ENCODE peak calls at places on chromosomes 1 and 21, in seven cellular contexts. One of them, this sample, is unnamed.

GRCh38 chr1:12063141-12064072 is at the start of gene TNFRSF8:
- DNase-seq in stimulated activated CD8-positive, alpha-beta memory T cell treated with anti-CD3 and anti-CD28 coated beads, Interleukin-2, amount 100 ng/mL, for 48 hours: no peak
- DNase-seq in activated CD4-positive, alpha-beta T cell treated with anti-CD3 and anti-CD28 coated beads for 36 hours: peak; percentile 77
- DNase-seq in MG63: no peak
- DNase-seq in stimulated activated CD4-positive, alpha-beta T cell treated with anti-CD3 and anti-CD28 coated beads, Interleukin-12 subunit alpha, Interleukin-12 subunit beta, amount 100 ng/mL, for 4 hours: peak; percentile 44
- DNase-seq in fibroblast of pulmonary artery: peak; percentile 31
- DNase-seq in Calu3: no peak
- DNase-seq in this sample: no peak

GRCh38 chr1:204080163-204080903 is 7.4 kb downstream of the SOX13 start:
- DNase-seq in stimulated activated CD8-positive, alpha-beta memory T cell treated with anti-CD3 and anti-CD28 coated beads, Interleukin-2, amount 100 ng/mL, for 48 hours: no peak
- DNase-seq in activated CD4-positive, alpha-beta T cell treated with anti-CD3 and anti-CD28 coated beads for 36 hours: no peak
- DNase-seq in MG63: peak; percentile 89
- DNase-seq in stimulated activated CD4-positive, alpha-beta T cell treated with anti-CD3 and anti-CD28 coated beads, Interleukin-12 subunit alpha, Interleukin-12 subunit beta, amount 100 ng/mL, for 4 hours: no peak
- DNase-seq in fibroblast of pulmonary artery: peak; percentile 90
- DNase-seq in Calu3: peak; percentile 94
- DNase-seq in this sample: no peak

GRCh38 chr1:93600663-93601062 is 81.0 kb downstream of the BCAR3 start:
- DNase-seq in stimulated activated CD8-positive, alpha-beta memory T cell treated with anti-CD3 and anti-CD28 coated beads, Interleukin-2, amount 100 ng/mL, for 48 hours: no peak
- DNase-seq in activated CD4-positive, alpha-beta T cell treated with anti-CD3 and anti-CD28 coated beads for 36 hours: no peak
- DNase-seq in MG63: no peak
- DNase-seq in stimulated activated CD4-positive, alpha-beta T cell treated with anti-CD3 and anti-CD28 coated beads, Interleukin-12 subunit alpha, Interleukin-12 subunit beta, amount 100 ng/mL, for 4 hours: no peak
- DNase-seq in fibroblast of pulmonary artery: no peak
- DNase-seq in Calu3: no peak
- DNase-seq in this sample: no peak

GRCh38 chr1:38005195-38006007 is at the start of gene FHL3:
- DNase-seq in stimulated activated CD8-positive, alpha-beta memory T cell treated with anti-CD3 and anti-CD28 coated beads, Interleukin-2, amount 100 ng/mL, for 48 hours: no peak
- DNase-seq in activated CD4-positive, alpha-beta T cell treated with anti-CD3 and anti-CD28 coated beads for 36 hours: peak; percentile 69
- DNase-seq in MG63: peak; percentile 76
- DNase-seq in stimulated activated CD4-positive, alpha-beta T cell treated with anti-CD3 and anti-CD28 coated beads, Interleukin-12 subunit alpha, Interleukin-12 subunit beta, amount 100 ng/mL, for 4 hours: peak; percentile 59
- DNase-seq in fibroblast of pulmonary artery: peak; percentile 67
- DNase-seq in Calu3: peak; percentile 68
- DNase-seq in this sample: peak; percentile 48

GRCh38 chr1:237309595-237310118 is 267.7 kb downstream of the RYR2 start:
- DNase-seq in stimulated activated CD8-positive, alpha-beta memory T cell treated with anti-CD3 and anti-CD28 coated beads, Interleukin-2, amount 100 ng/mL, for 48 hours: no peak
- DNase-seq in activated CD4-positive, alpha-beta T cell treated with anti-CD3 and anti-CD28 coated beads for 36 hours: no peak
- DNase-seq in MG63: no peak
- DNase-seq in stimulated activated CD4-positive, alpha-beta T cell treated with anti-CD3 and anti-CD28 coated beads, Interleukin-12 subunit alpha, Interleukin-12 subunit beta, amount 100 ng/mL, for 4 hours: no peak
- DNase-seq in fibroblast of pulmonary artery: no peak
- DNase-seq in Calu3: no peak
- DNase-seq in this sample: no peak

GRCh38 chr1:229582011-229582694 is 23.6 kb upstream of the ABCB10 start:
- DNase-seq in stimulated activated CD8-positive, alpha-beta memory T cell treated with anti-CD3 and anti-CD28 coated beads, Interleukin-2, amount 100 ng/mL, for 48 hours: no peak
- DNase-seq in activated CD4-positive, alpha-beta T cell treated with anti-CD3 and anti-CD28 coated beads for 36 hours: no peak
- DNase-seq in MG63: no peak
- DNase-seq in stimulated activated CD4-positive, alpha-beta T cell treated with anti-CD3 and anti-CD28 coated beads, Interleukin-12 subunit alpha, Interleukin-12 subunit beta, amount 100 ng/mL, for 4 hours: no peak
- DNase-seq in fibroblast of pulmonary artery: peak; percentile 28
- DNase-seq in Calu3: no peak
- DNase-seq in this sample: no peak

GRCh38 chr21:20272791-20273362 is 725.3 kb upstream of the NCAM2 start:
- DNase-seq in stimulated activated CD8-positive, alpha-beta memory T cell treated with anti-CD3 and anti-CD28 coated beads, Interleukin-2, amount 100 ng/mL, for 48 hours: no peak
- DNase-seq in activated CD4-positive, alpha-beta T cell treated with anti-CD3 and anti-CD28 coated beads for 36 hours: no peak
- DNase-seq in MG63: no peak
- DNase-seq in stimulated activated CD4-positive, alpha-beta T cell treated with anti-CD3 and anti-CD28 coated beads, Interleukin-12 subunit alpha, Interleukin-12 subunit beta, amount 100 ng/mL, for 4 hours: no peak
- DNase-seq in fibroblast of pulmonary artery: no peak
- DNase-seq in Calu3: no peak
- DNase-seq in this sample: no peak

GRCh38 chr1:162699366-162699765 is 67.1 kb downstream of the DDR2 start:
- DNase-seq in stimulated activated CD8-positive, alpha-beta memory T cell treated with anti-CD3 and anti-CD28 coated beads, Interleukin-2, amount 100 ng/mL, for 48 hours: no peak
- DNase-seq in activated CD4-positive, alpha-beta T cell treated with anti-CD3 and anti-CD28 coated beads for 36 hours: no peak
- DNase-seq in MG63: no peak
- DNase-seq in stimulated activated CD4-positive, alpha-beta T cell treated with anti-CD3 and anti-CD28 coated beads, Interleukin-12 subunit alpha, Interleukin-12 subunit beta, amount 100 ng/mL, for 4 hours: no peak
- DNase-seq in fibroblast of pulmonary artery: no peak
- DNase-seq in Calu3: no peak
- DNase-seq in this sample: no peak

GRCh38 chr1:103220503-103221095 is 112.3 kb upstream of the COL11A1 start:
- DNase-seq in stimulated activated CD8-positive, alpha-beta memory T cell treated with anti-CD3 and anti-CD28 coated beads, Interleukin-2, amount 100 ng/mL, for 48 hours: no peak
- DNase-seq in activated CD4-positive, alpha-beta T cell treated with anti-CD3 and anti-CD28 coated beads for 36 hours: no peak
- DNase-seq in MG63: no peak
- DNase-seq in stimulated activated CD4-positive, alpha-beta T cell treated with anti-CD3 and anti-CD28 coated beads, Interleukin-12 subunit alpha, Interleukin-12 subunit beta, amount 100 ng/mL, for 4 hours: no peak
- DNase-seq in fibroblast of pulmonary artery: peak; percentile 42
- DNase-seq in Calu3: no peak
- DNase-seq in this sample: no peak

GRCh38 chr1:6592865-6593593 is 9.6 kb downstream of the KLHL21 start:
- DNase-seq in stimulated activated CD8-positive, alpha-beta memory T cell treated with anti-CD3 and anti-CD28 coated beads, Interleukin-2, amount 100 ng/mL, for 48 hours: no peak
- DNase-seq in activated CD4-positive, alpha-beta T cell treated with anti-CD3 and anti-CD28 coated beads for 36 hours: no peak
- DNase-seq in MG63: no peak
- DNase-seq in stimulated activated CD4-positive, alpha-beta T cell treated with anti-CD3 and anti-CD28 coated beads, Interleukin-12 subunit alpha, Interleukin-12 subunit beta, amount 100 ng/mL, for 4 hours: no peak
- DNase-seq in fibroblast of pulmonary artery: no peak
- DNase-seq in Calu3: no peak
- DNase-seq in this sample: no peak

GRCh38 chr1:43058545-43059360 is 100.1 kb upstream of the SLC2A1 start:
- DNase-seq in stimulated activated CD8-positive, alpha-beta memory T cell treated with anti-CD3 and anti-CD28 coated beads, Interleukin-2, amount 100 ng/mL, for 48 hours: no peak
- DNase-seq in activated CD4-positive, alpha-beta T cell treated with anti-CD3 and anti-CD28 coated beads for 36 hours: peak; percentile 70
- DNase-seq in MG63: peak; percentile 46
- DNase-seq in stimulated activated CD4-positive, alpha-beta T cell treated with anti-CD3 and anti-CD28 coated beads, Interleukin-12 subunit alpha, Interleukin-12 subunit beta, amount 100 ng/mL, for 4 hours: no peak
- DNase-seq in fibroblast of pulmonary artery: peak; percentile 56
- DNase-seq in Calu3: no peak
- DNase-seq in this sample: no peak

GRCh38 chr1:41800237-41800902 is 118.4 kb downstream of the HIVEP3 start:
- DNase-seq in stimulated activated CD8-positive, alpha-beta memory T cell treated with anti-CD3 and anti-CD28 coated beads, Interleukin-2, amount 100 ng/mL, for 48 hours: no peak
- DNase-seq in activated CD4-positive, alpha-beta T cell treated with anti-CD3 and anti-CD28 coated beads for 36 hours: no peak
- DNase-seq in MG63: peak; percentile 97
- DNase-seq in stimulated activated CD4-positive, alpha-beta T cell treated with anti-CD3 and anti-CD28 coated beads, Interleukin-12 subunit alpha, Interleukin-12 subunit beta, amount 100 ng/mL, for 4 hours: no peak
- DNase-seq in fibroblast of pulmonary artery: no peak
- DNase-seq in Calu3: no peak
- DNase-seq in this sample: no peak

This sample was measured in immature natural killer cell.